ENCODE peak calls at places on chromosomes 16 and 17, in ten cellular contexts. One of them, this sample, is unnamed.
A peak's percentile ranks its signal among the peaks of the same experiment; 100 is the strongest.

GRCh38 chr17:18314059-18314730 is 599 bp downstream of the TOP3A start:
- DNase-seq in neural progenitor cell: peak; percentile 21
- DNase-seq in left ventricle myocardium inferior: no peak
- DNase-seq in CD8-positive, alpha-beta T cell: peak; percentile 3
- DNase-seq in upper lobe of right lung: no peak
- DNase-seq in heart left ventricle: no peak
- DNase-seq in cardiac muscle cell: peak; percentile 29
- DNase-seq in tibial artery: no peak
- DNase-seq in adrenal gland: no peak
- DNase-seq in hepatocyte: no peak
- DNase-seq in this sample: no peak

GRCh38 chr17:78998311-78999055 is 11.1 kb downstream of the CANT1 start:
- DNase-seq in heart left ventricle: peak; percentile 63
- DNase-seq in left ventricle myocardium inferior: peak; percentile 67
- DNase-seq in adrenal gland: peak; percentile 60
- DNase-seq in tibial artery: peak; percentile 93
- DNase-seq in neural progenitor cell: no peak
- DNase-seq in cardiac muscle cell: no peak
- DNase-seq in upper lobe of right lung: peak; percentile 73
- DNase-seq in hepatocyte: no peak
- DNase-seq in CD8-positive, alpha-beta T cell: no peak
- DNase-seq in this sample: peak; percentile 32

GRCh38 chr17:82127704-82128103 is 29.7 kb upstream of the FASN start:
- DNase-seq in adrenal gland: no peak
- DNase-seq in upper lobe of right lung: no peak
- DNase-seq in cardiac muscle cell: no peak
- DNase-seq in tibial artery: no peak
- DNase-seq in CD8-positive, alpha-beta T cell: no peak
- DNase-seq in hepatocyte: no peak
- DNase-seq in heart left ventricle: no peak
- DNase-seq in neural progenitor cell: no peak
- DNase-seq in left ventricle myocardium inferior: no peak
- DNase-seq in this sample: no peak

GRCh38 chr17:6797718-6798351 is 21.8 kb downstream of the FBXO39 start:
- DNase-seq in CD8-positive, alpha-beta T cell: no peak
- DNase-seq in heart left ventricle: no peak
- DNase-seq in adrenal gland: no peak
- DNase-seq in cardiac muscle cell: no peak
- DNase-seq in tibial artery: no peak
- DNase-seq in hepatocyte: no peak
- DNase-seq in upper lobe of right lung: no peak
- DNase-seq in left ventricle myocardium inferior: no peak
- DNase-seq in neural progenitor cell: no peak
- DNase-seq in this sample: no peak

GRCh38 chr17:31746884-31747495 is 112.1 kb downstream of the COPRS start:
- DNase-seq in cardiac muscle cell: no peak
- DNase-seq in tibial artery: no peak
- DNase-seq in adrenal gland: no peak
- DNase-seq in heart left ventricle: no peak
- DNase-seq in hepatocyte: no peak
- DNase-seq in neural progenitor cell: no peak
- DNase-seq in CD8-positive, alpha-beta T cell: no peak
- DNase-seq in upper lobe of right lung: no peak
- DNase-seq in left ventricle myocardium inferior: no peak
- DNase-seq in this sample: no peak

GRCh38 chr16:7423436-7423941 is 90.8 kb downstream of the RBFOX1 start:
- DNase-seq in neural progenitor cell: no peak
- DNase-seq in adrenal gland: no peak
- DNase-seq in hepatocyte: no peak
- DNase-seq in heart left ventricle: no peak
- DNase-seq in upper lobe of right lung: no peak
- DNase-seq in tibial artery: no peak
- DNase-seq in left ventricle myocardium inferior: no peak
- DNase-seq in cardiac muscle cell: peak; percentile 10
- DNase-seq in CD8-positive, alpha-beta T cell: no peak
- DNase-seq in this sample: no peak

GRCh38 chr17:64457156-64457555 is 8.2 kb downstream of the MILR1 start:
- DNase-seq in left ventricle myocardium inferior: no peak
- DNase-seq in CD8-positive, alpha-beta T cell: no peak
- DNase-seq in neural progenitor cell: no peak
- DNase-seq in adrenal gland: no peak
- DNase-seq in hepatocyte: no peak
- DNase-seq in upper lobe of right lung: no peak
- DNase-seq in heart left ventricle: no peak
- DNase-seq in tibial artery: no peak
- DNase-seq in cardiac muscle cell: no peak
- DNase-seq in this sample: no peak

GRCh38 chr16:67549936-67550335 is 12.4 kb upstream of the CTCF start:
- DNase-seq in hepatocyte: no peak
- DNase-seq in upper lobe of right lung: no peak
- DNase-seq in heart left ventricle: no peak
- DNase-seq in CD8-positive, alpha-beta T cell: no peak
- DNase-seq in adrenal gland: no peak
- DNase-seq in cardiac muscle cell: no peak
- DNase-seq in left ventricle myocardium inferior: no peak
- DNase-seq in neural progenitor cell: no peak
- DNase-seq in tibial artery: no peak
- DNase-seq in this sample: no peak

GRCh38 chr17:75250009-75250471 is 11.4 kb downstream of the GGA3 start:
- DNase-seq in CD8-positive, alpha-beta T cell: peak; percentile 32
- DNase-seq in hepatocyte: no peak
- DNase-seq in upper lobe of right lung: no peak
- DNase-seq in cardiac muscle cell: no peak
- DNase-seq in neural progenitor cell: no peak
- DNase-seq in left ventricle myocardium inferior: no peak
- DNase-seq in tibial artery: no peak
- DNase-seq in heart left ventricle: no peak
- DNase-seq in adrenal gland: no peak
- DNase-seq in this sample: no peak

GRCh38 chr16:75433732-75434413 is 570 bp upstream of the CFDP1 start:
- DNase-seq in heart left ventricle: no peak
- DNase-seq in upper lobe of right lung: peak; percentile 70
- DNase-seq in CD8-positive, alpha-beta T cell: no peak
- DNase-seq in hepatocyte: peak; percentile 90
- DNase-seq in neural progenitor cell: peak; percentile 83
- DNase-seq in adrenal gland: peak; percentile 78
- DNase-seq in left ventricle myocardium inferior: no peak
- DNase-seq in tibial artery: peak; percentile 87
- DNase-seq in cardiac muscle cell: peak; percentile 72
- DNase-seq in this sample: peak; percentile 59

GRCh38 chr17:56925088-56925487 is 11.2 kb upstream of the TRIM25 start:
- DNase-seq in tibial artery: no peak
- DNase-seq in heart left ventricle: no peak
- DNase-seq in upper lobe of right lung: no peak
- DNase-seq in hepatocyte: no peak
- DNase-seq in adrenal gland: no peak
- DNase-seq in cardiac muscle cell: no peak
- DNase-seq in neural progenitor cell: no peak
- DNase-seq in CD8-positive, alpha-beta T cell: no peak
- DNase-seq in left ventricle myocardium inferior: no peak
- DNase-seq in this sample: no peak

GRCh38 chr16:9054460-9054859 is 37.0 kb upstream of the HAPSTR1 start:
- DNase-seq in neural progenitor cell: no peak
- DNase-seq in CD8-positive, alpha-beta T cell: no peak
- DNase-seq in upper lobe of right lung: no peak
- DNase-seq in cardiac muscle cell: no peak
- DNase-seq in tibial artery: no peak
- DNase-seq in left ventricle myocardium inferior: no peak
- DNase-seq in hepatocyte: no peak
- DNase-seq in adrenal gland: no peak
- DNase-seq in heart left ventricle: no peak
- DNase-seq in this sample: no peak

GRCh38 chr16:57013268-57013667 is 23.9 kb downstream of the NLRC5 start:
- DNase-seq in left ventricle myocardium inferior: no peak
- DNase-seq in adrenal gland: no peak
- DNase-seq in heart left ventricle: no peak
- DNase-seq in upper lobe of right lung: no peak
- DNase-seq in tibial artery: no peak
- DNase-seq in CD8-positive, alpha-beta T cell: no peak
- DNase-seq in neural progenitor cell: no peak
- DNase-seq in hepatocyte: no peak
- DNase-seq in cardiac muscle cell: no peak
- DNase-seq in this sample: no peak

GRCh38 chr16:17431012-17431411 is 39.7 kb downstream of the XYLT1 start:
- DNase-seq in neural progenitor cell: no peak
- DNase-seq in hepatocyte: no peak
- DNase-seq in left ventricle myocardium inferior: no peak
- DNase-seq in heart left ventricle: no peak
- DNase-seq in cardiac muscle cell: no peak
- DNase-seq in adrenal gland: no peak
- DNase-seq in tibial artery: no peak
- DNase-seq in upper lobe of right lung: no peak
- DNase-seq in CD8-positive, alpha-beta T cell: no peak
- DNase-seq in this sample: no peak

GRCh38 chr17:59558953-59559352 is 6.5 kb upstream of the DHX40 start:
- DNase-seq in heart left ventricle: no peak
- DNase-seq in cardiac muscle cell: peak; percentile 3
- DNase-seq in tibial artery: no peak
- DNase-seq in hepatocyte: peak; percentile 19
- DNase-seq in adrenal gland: no peak
- DNase-seq in neural progenitor cell: no peak
- DNase-seq in CD8-positive, alpha-beta T cell: no peak
- DNase-seq in left ventricle myocardium inferior: no peak
- DNase-seq in upper lobe of right lung: no peak
- DNase-seq in this sample: no peak
- TF ChIP-seq CTCF in heart left ventricle: no peak
- TF ChIP-seq CTCF in cardiac muscle cell: peak; percentile 37
- TF ChIP-seq CTCF in tibial artery: peak; percentile 27
- TF ChIP-seq CTCF in hepatocyte: peak; percentile 44
- TF ChIP-seq CTCF in adrenal gland: peak; percentile 56
- TF ChIP-seq CTCF in neural progenitor cell: peak; percentile 20
- TF ChIP-seq CTCF in CD8-positive, alpha-beta T cell: no peak
- TF ChIP-seq CTCF in left ventricle myocardium inferior: peak; percentile 29
- TF ChIP-seq CTCF in upper lobe of right lung: peak; percentile 41
- TF ChIP-seq CTCF in this sample: no peak

GRCh38 chr17:22303865-22304264 is 611.5 kb downstream of the KCNJ18 start:
- DNase-seq in CD8-positive, alpha-beta T cell: no peak
- DNase-seq in tibial artery: no peak
- DNase-seq in left ventricle myocardium inferior: no peak
- DNase-seq in adrenal gland: no peak
- DNase-seq in heart left ventricle: no peak
- DNase-seq in hepatocyte: no peak
- DNase-seq in cardiac muscle cell: no peak
- DNase-seq in neural progenitor cell: no peak
- DNase-seq in upper lobe of right lung: no peak
- DNase-seq in this sample: no peak
- H3K9me3 ChIP-seq in CD8-positive, alpha-beta T cell: no peaks in the 10 kb centered on the region
- H3K9me3 ChIP-seq in tibial artery: no peaks in the 10 kb centered on the region
- H3K9me3 ChIP-seq in left ventricle myocardium inferior: peaks cover 5% of the 10 kb centered on the region
- H3K9me3 ChIP-seq in adrenal gland: no peaks in the 10 kb centered on the region
- H3K9me3 ChIP-seq in heart left ventricle: no peaks in the 10 kb centered on the region
- H3K9me3 ChIP-seq in hepatocyte: no peaks in the 10 kb centered on the region
- H3K9me3 ChIP-seq in cardiac muscle cell: no peaks in the 10 kb centered on the region
- H3K9me3 ChIP-seq in neural progenitor cell: peaks cover 3% of the 10 kb centered on the region
- H3K9me3 ChIP-seq in upper lobe of right lung: no peaks in the 10 kb centered on the region
- H3K9me3 ChIP-seq in this sample: no peaks in the 10 kb centered on the region

GRCh38 chr17:8187517-8188407 is 2.2 kb downstream of the BORCS6 start:
- DNase-seq in cardiac muscle cell: peak; percentile 94
- DNase-seq in heart left ventricle: peak; percentile 92
- DNase-seq in tibial artery: peak; percentile 96
- DNase-seq in CD8-positive, alpha-beta T cell: peak; percentile 71
- DNase-seq in adrenal gland: peak; percentile 90
- DNase-seq in neural progenitor cell: peak; percentile 96
- DNase-seq in left ventricle myocardium inferior: peak; percentile 90
- DNase-seq in hepatocyte: peak; percentile 96
- DNase-seq in upper lobe of right lung: peak; percentile 90
- DNase-seq in this sample: peak; percentile 83

GRCh38 chr17:8185580-8186445 is 4.2 kb downstream of the BORCS6 start:
- DNase-seq in neural progenitor cell: peak; percentile 88
- DNase-seq in upper lobe of right lung: peak; percentile 93
- DNase-seq in tibial artery: peak; percentile 94
- DNase-seq in left ventricle myocardium inferior: peak; percentile 84
- DNase-seq in CD8-positive, alpha-beta T cell: peak; percentile 85
- DNase-seq in heart left ventricle: peak; percentile 91
- DNase-seq in cardiac muscle cell: peak; percentile 81
- DNase-seq in hepatocyte: peak; percentile 91
- DNase-seq in adrenal gland: peak; percentile 92
- DNase-seq in this sample: peak; percentile 79

GRCh38 chr17:8188408-8188839 is 1.6 kb downstream of the BORCS6 start:
- DNase-seq in CD8-positive, alpha-beta T cell: no peak
- DNase-seq in tibial artery: peak; percentile 70
- DNase-seq in heart left ventricle: no peak
- DNase-seq in left ventricle myocardium inferior: no peak
- DNase-seq in adrenal gland: no peak
- DNase-seq in neural progenitor cell: no peak
- DNase-seq in upper lobe of right lung: peak; percentile 65
- DNase-seq in hepatocyte: no peak
- DNase-seq in cardiac muscle cell: no peak
- DNase-seq in this sample: no peak

GRCh38 chr17:8186446-8186786 is 3.6 kb downstream of the BORCS6 start:
- DNase-seq in cardiac muscle cell: no peak
- DNase-seq in CD8-positive, alpha-beta T cell: no peak
- DNase-seq in heart left ventricle: no peak
- DNase-seq in neural progenitor cell: no peak
- DNase-seq in hepatocyte: no peak
- DNase-seq in upper lobe of right lung: no peak
- DNase-seq in adrenal gland: no peak
- DNase-seq in left ventricle myocardium inferior: no peak
- DNase-seq in tibial artery: no peak
- DNase-seq in this sample: no peak

DNA sequence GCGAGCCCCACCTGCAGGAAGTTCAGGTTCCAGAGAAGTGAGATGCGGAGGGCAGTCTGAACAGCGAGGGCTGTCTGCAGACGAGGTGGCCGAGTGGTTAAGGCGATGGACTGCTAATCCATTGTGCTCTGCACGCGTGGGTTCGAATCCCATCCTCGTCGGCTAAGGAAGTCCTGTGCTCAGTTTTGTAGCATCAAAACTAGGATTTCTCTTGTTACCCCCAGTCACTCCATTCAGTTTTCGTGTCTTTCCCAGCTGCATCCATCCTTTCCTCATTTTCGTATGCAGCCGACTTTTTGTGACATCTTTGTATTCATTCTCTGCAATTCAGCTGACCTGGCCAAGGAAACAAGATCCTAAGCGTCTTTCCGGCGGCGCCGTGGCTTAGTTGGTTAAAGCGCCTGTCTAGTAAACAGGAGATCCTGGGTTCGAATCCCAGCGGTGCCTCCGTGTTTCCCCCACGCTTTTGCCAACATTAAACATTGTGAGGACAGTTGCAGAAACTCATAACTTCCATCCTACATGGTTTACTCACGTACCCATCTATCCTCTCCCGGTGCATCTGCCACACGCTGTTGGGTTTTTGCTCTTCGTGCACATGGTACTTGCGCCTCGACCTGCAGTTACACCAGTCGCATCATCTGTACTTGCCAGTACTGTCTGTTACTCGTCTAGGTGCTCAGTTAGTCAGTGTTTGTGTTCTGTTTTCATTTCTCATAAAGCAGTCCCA is 3.0 kb downstream of the BORCS6 start:
- DNase-seq in tibial artery: peak; percentile 97
- DNase-seq in upper lobe of right lung: peak; percentile 92
- DNase-seq in adrenal gland: peak; percentile 92
- DNase-seq in heart left ventricle: peak; percentile 93
- DNase-seq in hepatocyte: peak; percentile 96
- DNase-seq in cardiac muscle cell: peak; percentile 91
- DNase-seq in CD8-positive, alpha-beta T cell: peak; percentile 83
- DNase-seq in left ventricle myocardium inferior: peak; percentile 91
- DNase-seq in neural progenitor cell: peak; percentile 95
- DNase-seq in this sample: peak; percentile 88
- TF ChIP-seq CTCF in tibial artery: peak; percentile 27
- TF ChIP-seq CTCF in upper lobe of right lung: peak; percentile 37
- TF ChIP-seq CTCF in adrenal gland: no peak
- TF ChIP-seq CTCF in heart left ventricle: peak; percentile 35
- TF ChIP-seq CTCF in hepatocyte: peak; percentile 50
- TF ChIP-seq CTCF in cardiac muscle cell: peak; percentile 34
- TF ChIP-seq CTCF in CD8-positive, alpha-beta T cell: peak; percentile 21
- TF ChIP-seq CTCF in left ventricle myocardium inferior: peak; percentile 51
- TF ChIP-seq CTCF in neural progenitor cell: no peak
- TF ChIP-seq CTCF in this sample: no peak

GRCh38 chr17:5179003-5179402 is 12.7 kb downstream of the ZNF594 start:
- DNase-seq in neural progenitor cell: no peak
- DNase-seq in upper lobe of right lung: no peak
- DNase-seq in left ventricle myocardium inferior: no peak
- DNase-seq in heart left ventricle: no peak
- DNase-seq in adrenal gland: no peak
- DNase-seq in cardiac muscle cell: no peak
- DNase-seq in tibial artery: no peak
- DNase-seq in hepatocyte: no peak
- DNase-seq in CD8-positive, alpha-beta T cell: no peak
- DNase-seq in this sample: no peak
- H3K9me3 ChIP-seq in neural progenitor cell: peaks cover 69% of the 10 kb centered on the region
- H3K9me3 ChIP-seq in upper lobe of right lung: peaks cover 85% of the 10 kb centered on the region
- H3K9me3 ChIP-seq in left ventricle myocardium inferior: peaks cover 98% of the 10 kb centered on the region
- H3K9me3 ChIP-seq in heart left ventricle: peaks cover 29% of the 10 kb centered on the region
- H3K9me3 ChIP-seq in adrenal gland: peaks cover 31% of the 10 kb centered on the region
- H3K9me3 ChIP-seq in cardiac muscle cell: peaks cover 13% of the 10 kb centered on the region
- H3K9me3 ChIP-seq in tibial artery: peaks cover 94% of the 10 kb centered on the region
- H3K9me3 ChIP-seq in hepatocyte: peaks cover 65% of the 10 kb centered on the region
- H3K9me3 ChIP-seq in CD8-positive, alpha-beta T cell: peaks cover 37% of the 10 kb centered on the region
- H3K9me3 ChIP-seq in this sample: peaks cover 17% of the 10 kb centered on the region